ENCODE peak calls at places on chromosomes 5 and 9, in four cellular contexts. Z is K562, J is HepG2, G is GM12878. H is an unnamed sample.

GRCh38 chr5:157387683-157388093 is 72.3 kb upstream of the NIPAL4 start:
- DNase-seq in J (peak; percentile 23), Z (no peak), G (no peak), H (no peak)

GRCh38 chr5:131644822-131645221 is 9.8 kb upstream of the RAPGEF6 start:
- DNase-seq in Z (no peak), G (no peak), J (no peak), H (no peak)

GRCh38 chr9:93132287-93132927 is 1.6 kb downstream of the NINJ1 start:
- DNase-seq in J (no peak), Z (no peak), G (no peak), H (no peak)

GRCh38 chr5:157944938-157945337 is 86.0 kb upstream of the CLINT1 start:
- DNase-seq in J (no peak), Z (no peak), G (no peak), H (no peak)

GRCh38 chr9:93684161-93684765 is 107.9 kb downstream of the PHF2 start:
- DNase-seq in G (no peak), Z (peak; percentile 1), J (no peak), H (no peak)

GRCh38 chr5:145661737-145662530 is 173.2 kb downstream of the PRELID2 start:
- DNase-seq in Z (no peak), J (no peak), G (no peak), H (no peak)

GRCh38 chr5:56814361-56814962 is 887 bp upstream of the MAP3K1 start:
- DNase-seq in J (peak; percentile 28), Z (peak; percentile 29), G (no peak), H (peak; percentile 62)

GRCh38 chr9:85425153-85425611 is 316.6 kb downstream of the AGTPBP1 start:
- DNase-seq in J (peak; percentile 27), Z (peak; percentile 64), G (no peak), H (peak; percentile 74)

GRCh38 chr5:90585337-90585986 is 26.9 kb downstream of the ADGRV1 start:
- DNase-seq in G (no peak), J (no peak), Z (no peak), H (no peak)

GRCh38 chr5:15320896-15321295 is 179.1 kb upstream of the FBXL7 start:
- DNase-seq in Z (no peak), G (no peak), J (no peak), H (no peak)

GRCh38 chr5:134345996-134346395 is 21.0 kb downstream of the CDKL3 start:
- DNase-seq in J (no peak), G (no peak), Z (no peak), H (no peak)

GRCh38 chr9:37994639-37995347 is 74.2 kb downstream of the SHB start:
- DNase-seq in Z (no peak), J (no peak), G (peak; percentile 66), H (no peak)

GRCh38 chr9:34206561-34206960 is 27.7 kb downstream of the UBAP1 start:
- DNase-seq in J (peak; percentile 22), G (no peak), Z (no peak), H (no peak)

GRCh38 chr9:108053555-108054061 is 564.0 kb upstream of the KLF4 start:
- DNase-seq in J (no peak), Z (no peak), G (no peak), H (no peak)

GRCh38 chr9:98491778-98492177 is 217.0 kb downstream of the GABBR2 start:
- DNase-seq in Z (no peak), J (no peak), G (no peak), H (no peak)

GRCh38 chr5:38796000-38796738 is 49.6 kb upstream of the OSMR start:
- DNase-seq in G (no peak), J (no peak), Z (no peak), H (no peak)

GRCh38 chr9:71984388-71985069 is 73.1 kb downstream of the C9orf85 start:
- DNase-seq in Z (no peak), J (no peak), G (no peak), H (no peak)

GRCh38 chr5:150500328-150500841 is 7.5 kb upstream of the NDST1 start:
- DNase-seq in J (no peak), G (no peak), Z (no peak), H (no peak)
- TF ChIP-seq KDM1A in J (no peak), G (no peak), Z (no peak), H (no peak)

DNA sequence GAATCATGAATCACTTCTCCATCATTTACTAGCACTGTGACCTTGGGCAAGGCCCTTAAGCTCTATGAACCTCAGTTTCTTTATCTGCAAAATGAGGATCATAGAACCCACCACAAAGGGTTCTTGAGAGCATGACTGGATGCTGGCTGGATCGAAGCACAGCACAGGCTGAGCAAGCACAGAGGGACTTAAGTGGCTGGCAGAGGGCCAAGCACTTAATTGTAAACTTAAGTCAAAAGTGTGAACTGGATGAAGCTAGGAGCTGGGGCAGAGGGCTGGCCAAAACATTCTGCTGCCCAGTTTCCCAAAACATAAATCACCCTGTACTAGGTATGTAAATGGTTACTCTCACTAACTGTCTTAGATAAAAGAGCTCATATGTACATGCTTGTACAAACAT is 112.3 kb upstream of the WWC1 start:
- DNase-seq in J (no peak), Z (no peak), G (no peak), H (no peak)
- TF ChIP-seq SIN3A in J (no peak), Z (no peak), G (no peak), H (no peak)

DNA sequence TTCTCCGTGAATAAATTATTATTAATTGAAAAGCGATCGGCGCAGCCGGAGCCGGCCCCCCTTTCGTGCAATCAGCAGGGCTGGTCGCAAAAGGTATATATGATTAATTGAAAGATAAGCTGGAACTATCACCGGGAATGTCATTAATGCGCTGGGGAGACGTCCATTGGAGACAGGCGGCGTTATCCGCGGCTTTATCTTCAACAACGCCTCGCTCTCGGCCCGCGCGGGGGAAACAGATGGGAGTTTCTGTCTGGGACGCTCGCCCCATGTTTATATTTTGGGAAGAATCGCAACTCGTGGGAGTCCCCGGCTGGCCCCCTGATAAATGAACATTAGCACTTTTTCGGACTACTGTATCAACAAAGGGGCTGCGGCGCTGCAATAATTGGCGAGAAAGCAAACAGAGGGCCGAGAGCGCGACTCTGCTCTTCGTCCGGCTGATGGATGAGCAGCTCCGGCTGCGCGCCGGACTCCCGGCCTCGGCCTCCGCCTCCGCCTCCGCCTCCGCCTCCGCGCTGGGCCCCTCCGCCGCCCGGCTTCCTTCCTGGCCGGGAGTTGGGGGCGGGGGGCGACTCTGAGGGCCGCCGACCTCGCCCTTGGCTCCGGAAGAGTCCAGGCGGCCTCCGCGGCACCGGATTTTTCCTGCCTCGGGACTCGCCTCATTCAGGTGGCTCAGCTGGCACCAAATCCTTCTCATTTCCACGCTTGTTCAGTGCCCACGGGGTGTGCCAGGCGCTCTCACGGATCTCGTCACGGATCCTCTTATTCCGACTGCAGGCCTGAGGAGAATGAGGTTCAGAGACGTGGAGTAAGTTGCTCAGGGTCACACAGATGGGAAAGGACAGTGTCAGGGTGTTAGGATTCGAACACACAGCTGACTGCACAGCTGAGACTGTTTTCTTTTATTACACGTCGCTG is 3.6 kb upstream of the NKX2-5 start:
- DNase-seq in J (no peak), Z (no peak), G (no peak), H (no peak)
- TF ChIP-seq ZNF274 in J (no peak), Z (no peak), G (no peak), H (no peak)

GRCh38 chr9:91084896-91085295 is 276.8 kb downstream of the AUH start:
- DNase-seq in G (no peak), J (no peak), Z (no peak), H (no peak)

GRCh38 chr9:91086657-91087563 is 274.8 kb downstream of the AUH start:
- DNase-seq in J (no peak), G (no peak), Z (no peak), H (no peak)

GRCh38 chr9:91089405-91090131 is 272.1 kb downstream of the AUH start:
- DNase-seq in Z (peak; percentile 13), J (peak; percentile 52), G (no peak), H (no peak)

GRCh38 chr9:91082709-91083108 is 279.0 kb downstream of the AUH start:
- DNase-seq in G (no peak), Z (no peak), J (no peak), H (no peak)

GRCh38 chr9:91085499-91086291 is 276.0 kb downstream of the AUH start:
- DNase-seq in G (no peak), Z (no peak), J (no peak), H (no peak)
- TF ChIP-seq KDM1A in G (no peak), Z (peak; percentile 40), J (no peak), H (no peak)

DNA sequence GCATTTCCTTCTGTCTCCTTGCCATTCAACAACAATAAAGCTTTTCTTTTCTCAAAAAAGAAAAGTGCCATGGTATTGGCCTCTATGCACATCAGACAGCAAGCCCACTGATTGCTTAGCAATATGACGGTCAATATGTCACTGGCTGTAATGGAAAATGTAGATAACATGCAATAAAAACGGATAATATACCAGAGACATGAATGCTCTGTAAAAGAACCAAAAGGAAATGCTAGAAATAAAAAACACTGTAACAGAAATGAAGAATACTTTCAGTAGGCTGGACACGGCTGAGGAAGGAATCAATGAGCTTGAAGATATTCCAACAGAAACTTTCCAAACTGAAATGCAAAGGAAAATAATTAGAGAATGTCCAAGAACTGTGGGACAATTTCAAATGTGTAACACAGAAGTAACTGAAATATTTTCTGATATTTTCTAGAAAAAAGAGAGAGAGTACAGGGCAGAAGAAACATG is 10.0 kb downstream of the PTBP3 start:
- DNase-seq in G (no peak), Z (no peak), J (no peak), H (no peak)
- TF ChIP-seq SIN3A in G (no peak), Z (no peak), J (no peak), H (no peak)

GRCh38 chr5:74094779-74095108 is 468.7 kb downstream of the ARHGEF28 start:
- DNase-seq in G (no peak), J (no peak), Z (no peak), H (no peak)
- TF ChIP-seq ZNF274 in G (no peak), J (no peak), Z (no peak), H (no peak)

DNA sequence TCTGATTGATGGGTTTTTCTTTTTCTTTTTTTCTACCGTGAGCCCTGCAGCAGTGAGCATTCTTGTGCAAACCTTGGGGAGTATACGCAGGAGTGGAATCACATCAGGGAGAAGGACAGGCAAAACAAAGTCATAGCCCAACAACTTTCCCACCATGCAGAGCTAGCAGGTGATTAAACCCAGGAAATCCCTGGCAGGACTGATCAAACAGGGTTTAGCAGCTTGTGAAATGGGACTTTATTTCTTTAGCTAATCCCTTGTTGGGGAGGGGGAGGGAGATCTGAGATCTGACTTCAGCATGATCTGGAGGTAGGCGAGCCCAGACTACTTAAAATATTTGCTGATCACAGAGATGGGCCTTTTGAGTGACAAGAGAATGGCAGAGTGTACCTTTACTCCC is 162.0 kb upstream of the GLRA1 start:
- DNase-seq in J (no peak), G (no peak), Z (no peak), H (no peak)
- TF ChIP-seq KDM1A in J (no peak), G (no peak), Z (no peak), H (no peak)

DNA sequence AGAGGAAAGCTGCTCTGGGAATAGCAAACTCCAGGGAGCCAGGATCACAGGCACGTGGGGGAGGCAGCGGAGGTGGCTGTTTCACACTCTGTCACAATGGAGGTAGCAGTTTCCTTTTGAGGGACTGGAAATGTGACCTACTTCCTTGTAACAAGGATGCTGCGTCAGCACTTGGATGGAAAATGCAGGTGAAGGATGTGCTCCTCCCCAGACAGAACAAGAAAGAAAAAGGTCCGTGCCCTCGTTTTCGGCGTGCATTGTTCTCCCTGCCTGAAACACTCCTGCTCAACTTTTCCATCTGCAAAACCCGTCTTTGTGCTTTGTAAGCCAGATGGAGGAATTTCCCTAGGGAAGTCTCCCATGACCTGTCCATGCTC is 55.1 kb upstream of the SH3PXD2B start:
- DNase-seq in Z (no peak), G (no peak), J (no peak), H (no peak)
- TF ChIP-seq SIN3A in Z (no peak), G (no peak), J (no peak), H (no peak)

H was measured in H1.